ENCODE peak calls at places on chromosomes 3 and 15, in four cellular contexts. J is endothelial cell of umbilical vein, N is GM23338, P is HCT116. W is an unnamed sample. For H3K4me1, the result is how much of the 10 kb centered on the place peaks cover.

GRCh38 chr3:64082411-64082810 is 59.1 kb upstream of the PSMD6 start:
- DNase-seq in J (no peak), N (no peak), P (no peak), W (no peak)

GRCh38 chr3:8596706-8597514 is 47.7 kb downstream of the SSUH2 start:
- DNase-seq in J (no peak), N (no peak), P (no peak), W (no peak)

GRCh38 chr15:42665827-42666226 is 71.1 kb downstream of the CDAN1 start:
- DNase-seq in J (no peak), N (peak), P (no peak), W (no peak)

GRCh38 chr15:85687329-85687728 is 107.4 kb downstream of the KLHL25 start:
- DNase-seq in J (no peak), N (no peak), P (no peak), W (no peak)

GRCh38 chr15:93152951-93153350 is 63.9 kb upstream of the RGMA start:
- DNase-seq in J (no peak), N (no peak), P (no peak), W (peak)

GRCh38 chr15:74709892-74710291 is 14.1 kb upstream of the EDC3 start:
- DNase-seq in J (no peak), N (no peak), P (no peak), W (no peak)

GRCh38 chr15:70772402-70772801 is 9.0 kb upstream of the UACA start:
- DNase-seq in J (no peak), N (no peak), P (no peak), W (no peak)

GRCh38 chr15:82952156-82953081 is at the start of gene HOMER2:
- DNase-seq in J (no peak), N (peak), P (no peak), W (no peak)

GRCh38 chr3:185335799-185336198 is 27.1 kb upstream of the MAP3K13 start:
- DNase-seq in J (peak), N (no peak), P (peak), W (no peak)

GRCh38 chr3:135165260-135165659 is 370.2 kb downstream of the EPHB1 start:
- DNase-seq in J (no peak), N (no peak), P (no peak), W (no peak)

GRCh38 chr3:71416868-71417267 is 166.7 kb downstream of the FOXP1 start:
- DNase-seq in J (no peak), N (peak), P (peak), W (no peak)
- H3K4me1 ChIP-seq in J (under half), N (under half), P (under half), W (under half)

GRCh38 chr3:50340404-50341329 is at the start of gene RASSF1:
- DNase-seq in J (no peak), N (peak), P (no peak), W (no peak)
- TF ChIP-seq POLR2AphosphoS5 in J (no peak), N (peak), P (peak), W (peak)

DNA sequence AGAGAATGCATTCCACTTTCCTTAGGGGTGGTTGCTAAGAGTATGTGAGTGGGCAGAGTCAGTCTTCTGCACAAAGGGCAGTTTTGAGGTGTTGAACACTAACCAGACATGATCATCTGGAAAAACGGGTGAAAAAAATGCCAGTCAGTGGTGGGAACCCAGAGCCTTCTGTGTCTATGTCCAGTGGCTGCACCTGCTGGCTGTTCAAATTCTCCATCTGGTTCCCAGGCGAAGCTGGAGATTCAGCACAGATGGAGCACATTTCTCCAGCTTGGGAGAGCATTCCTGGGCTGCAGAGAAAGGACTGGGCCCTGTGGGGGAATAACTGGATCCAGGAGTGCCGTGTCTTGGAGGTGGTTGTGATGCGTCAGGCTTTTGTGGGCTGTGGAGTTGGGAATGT is 74.1 kb downstream of the TRAK1 start:
- DNase-seq in J (no peak), N (no peak), P (no peak), W (no peak)
- H3K4me1 ChIP-seq in J (under half), N (under half), P (under half), W (under half)

GRCh38 chr3:54271118-54271517 is 148.8 kb downstream of the CACNA2D3 start:
- DNase-seq in J (no peak), N (no peak), P (no peak), W (no peak)
- TF ChIP-seq POLR2AphosphoS5 in J (no peak), N (no peak), P (no peak), W (no peak)

W was measured in breast epithelium.